ENCODE peak calls at places on chromosomes 2 and 18, in four cellular contexts. X is activated CD4-positive, CD25-positive, alpha-beta regulatory T cell; G is T1000; P is NCI-H2081 treated with DMSO at 0.1 percent for 48 hours. E is an unnamed sample.

GRCh38 chr2:152425765-152426710 is 91.1 kb downstream of the FMNL2 start:
- DNase-seq in X (no peak), P (no peak), G (no peak), E (no peak)

GRCh38 chr2:216736326-216736725 is 41.0 kb upstream of the IGFBP5 start:
- DNase-seq in X (no peak), G (no peak), P (no peak), E (no peak)

GRCh38 chr18:39053569-39053968 is 1488.0 kb upstream of the CELF4 start:
- DNase-seq in P (peak), X (no peak), G (no peak), E (peak)

GRCh38 chr18:70036771-70037452 is 89.2 kb upstream of the CD226 start:
- DNase-seq in G (no peak), P (no peak), X (no peak), E (no peak)

GRCh38 chr2:228999326-228999725 is 271.8 kb downstream of the PID1 start:
- DNase-seq in P (no peak), G (no peak), X (no peak), E (no peak)

GRCh38 chr2:120486946-120487345 is 141.0 kb downstream of the INHBB start:
- DNase-seq in P (no peak), X (no peak), G (no peak), E (no peak)

GRCh38 chr18:34802938-34803337 is 92.8 kb downstream of the DTNA start:
- DNase-seq in G (no peak), P (no peak), X (no peak), E (no peak)

GRCh38 chr18:30358545-30358944 is 684.0 kb downstream of the DSC3 start:
- DNase-seq in G (no peak), P (no peak), X (no peak), E (no peak)

E was measured in NCI-H1436 treated with DMSO at 0.1 percent for 48 hours.